ENCODE peak calls at places on chromosomes 4 and X, in nine cellular contexts. G is NCI-H82; H is stimulated activated CD8-positive, alpha-beta memory T cell treated with anti-CD3 and anti-CD28 coated beads, Interleukin-7, amount 100 ng/mL, for 4 hours; V is osteoblast; L is GM13977; U is HCEC 1CT; W is activated T-cell treated with anti-CD3 and anti-CD28 coated beads for 1 hour; X is upper lobe of right lung; B is T-cell. R is an unnamed sample.

GRCh38 chrX:480861-481417 is 94.2 kb upstream of the PPP2R3B start:
- DNase-seq in G (no peak), H (no peak), V (no peak), L (no peak), U (no peak), W (no peak), X (peak; percentile 18), B (no peak), R (no peak)

GRCh38 chr4:55078987-55079386 is 46.4 kb downstream of the KDR start:
- DNase-seq in G (no peak), H (no peak), V (peak; percentile 66), L (no peak), U (no peak), W (no peak), X (no peak), B (no peak), R (peak; percentile 30)

GRCh38 chr4:123856689-123857545 is 460.3 kb downstream of the SPRY1 start:
- DNase-seq in G (peak; percentile 55), H (no peak), V (peak; percentile 1), L (no peak), U (peak; percentile 61), W (no peak), X (no peak), B (no peak), R (no peak)

GRCh38 chr4:82833696-82834313 is 35.2 kb upstream of the SCD5 start:
- DNase-seq in G (no peak), H (no peak), V (peak; percentile 87), L (no peak), U (peak; percentile 79), W (no peak), X (no peak), B (no peak), R (peak; percentile 88)

GRCh38 chrX:153863251-153863991 is 22.6 kb downstream of the L1CAM start:
- DNase-seq in G (no peak), H (no peak), V (peak; percentile 62), L (peak; percentile 16), U (no peak), W (no peak), X (no peak), B (no peak), R (no peak)

GRCh38 chr4:40121515-40121914 is 64.9 kb downstream of the N4BP2 start:
- DNase-seq in G (no peak), H (peak; percentile 7), V (peak; percentile 81), L (no peak), U (peak; percentile 77), W (no peak), X (no peak), B (no peak), R (peak; percentile 99)

GRCh38 chrX:18668468-18668867 is 3.4 kb downstream of the RS1 start:
- DNase-seq in G (no peak), H (no peak), V (no peak), L (peak; percentile 40), U (no peak), W (no peak), X (no peak), B (no peak), R (no peak)

GRCh38 chrX:115093206-115093605 is 75.8 kb upstream of the IL13RA2 start:
- DNase-seq in G (no peak), H (no peak), V (no peak), L (no peak), U (no peak), W (no peak), X (no peak), B (no peak), R (no peak)

GRCh38 chr4:119656342-119656741 is 27.7 kb upstream of the PDE5A start:
- DNase-seq in G (no peak), H (no peak), V (peak; percentile 54), L (no peak), U (no peak), W (no peak), X (no peak), B (no peak), R (no peak)

GRCh38 chrX:87160435-87161010 is 357.1 kb upstream of the KLHL4 start:
- DNase-seq in G (no peak), H (no peak), V (no peak), L (no peak), U (no peak), W (no peak), X (no peak), B (no peak), R (no peak)

GRCh38 chrX:139889760-139890159 is 43.1 kb downstream of the ATP11C start:
- DNase-seq in G (no peak), H (no peak), V (no peak), L (no peak), U (peak; percentile 51), W (no peak), X (no peak), B (no peak), R (peak; percentile 8)

GRCh38 chrX:93242897-93243296 is 430.5 kb downstream of the NAP1L3 start:
- DNase-seq in G (no peak), H (no peak), V (no peak), L (no peak), U (no peak), W (no peak), X (no peak), B (no peak), R (no peak)

GRCh38 chr4:167234388-167234881 is at the start of gene SPOCK3:
- DNase-seq in G (peak; percentile 56), H (no peak), V (peak; percentile 86), L (peak; percentile 32), U (peak; percentile 11), W (no peak), X (peak; percentile 70), B (no peak), R (no peak)

GRCh38 chrX:153631931-153632611 is 14.9 kb upstream of the DUSP9 start:
- DNase-seq in G (no peak), H (no peak), V (peak; percentile 67), L (no peak), U (no peak), W (no peak), X (no peak), B (no peak), R (no peak)

GRCh38 chrX:110745288-110745687 is 50.3 kb downstream of the CHRDL1 start:
- DNase-seq in G (peak; percentile 54), H (no peak), V (no peak), L (no peak), U (no peak), W (no peak), X (no peak), B (no peak), R (no peak)